ENCODE peak calls at places on chromosomes 16 and 17, in seven cellular contexts. X is SK-N-SH, M is endothelial cell of umbilical vein, W is HepG2, I is HCT116, B is K562, K is H1. V is an unnamed sample.

GRCh38 chr17:45813051-45813731 is 29.1 kb downstream of the CRHR1 start:
- DNase-seq in X (peak), K (peak), I (no peak), W (no peak), M (no peak), B (peak), V (peak)

GRCh38 chr17:56678249-56679144 is 85.0 kb downstream of the NOG start:
- DNase-seq in B (no peak), K (peak), X (peak), M (no peak), W (no peak), I (no peak), V (peak)

GRCh38 chr17:64129515-64129764 is 504 bp downstream of the ERN1 start:
- DNase-seq in W (no peak), I (no peak), B (no peak), K (no peak), M (no peak), X (no peak), V (peak)

GRCh38 chr17:45578516-45579455 is 88.3 kb upstream of the PLEKHM1 start:
- DNase-seq in I (no peak), M (no peak), W (no peak), X (no peak), B (peak), K (no peak), V (peak)

GRCh38 chr16:75188832-75189477 is 18.0 kb downstream of the CTRB2 start:
- DNase-seq in X (no peak), W (no peak), M (no peak), K (no peak), B (no peak), I (no peak), V (no peak)

GRCh38 chr17:27630607-27631408 is at the start of gene LGALS9:
- DNase-seq in B (no peak), X (no peak), M (peak), I (no peak), W (no peak), K (no peak), V (no peak)

GRCh38 chr17:30236807-30237206 is 1.3 kb upstream of the SLC6A4 start:
- DNase-seq in I (peak), M (peak), W (peak), K (peak), B (no peak), X (peak), V (peak)

GRCh38 chr17:61837175-61838051 is 25.9 kb downstream of the BRIP1 start:
- DNase-seq in X (peak), I (peak), B (peak), K (no peak), M (peak), W (peak), V (peak)

GRCh38 chr17:19244357-19244756 is 7.2 kb downstream of the EPN2 start:
- DNase-seq in B (no peak), K (no peak), X (no peak), M (no peak), W (no peak), I (no peak), V (no peak)

GRCh38 chr16:88385831-88386815 is 3.4 kb downstream of the ZNF469 start:
- DNase-seq in I (no peak), K (no peak), M (no peak), X (no peak), B (no peak), W (no peak), V (no peak)

GRCh38 chr17:17264430-17264829 is 16.6 kb downstream of the COPS3 start:
- DNase-seq in I (no peak), M (no peak), W (no peak), X (no peak), K (no peak), B (no peak), V (peak)

GRCh38 chr16:28260193-28260592 is 32.1 kb upstream of the SBK1 start:
- DNase-seq in M (no peak), K (no peak), I (no peak), B (no peak), W (no peak), X (no peak), V (no peak)

GRCh38 chr17:7444682-7445010 is 215 bp upstream of the CHRNB1 start:
- DNase-seq in X (no peak), M (no peak), I (no peak), W (no peak), B (no peak), K (no peak), V (no peak)

GRCh38 chr16:70696952-70697600 is 11.2 kb upstream of the MTSS2 start:
- DNase-seq in X (no peak), K (no peak), I (no peak), W (no peak), M (no peak), B (no peak), V (no peak)

GRCh38 chr16:525520-526180 is 1.9 kb upstream of the CAPN15 start:
- DNase-seq in K (no peak), M (peak), I (peak), B (no peak), W (no peak), X (no peak), V (no peak)

GRCh38 chr17:75476274-75476673 is 19.8 kb downstream of the TMEM94 start:
- DNase-seq in W (no peak), M (peak), K (no peak), B (no peak), I (no peak), X (no peak), V (no peak)

GRCh38 chr16:55597928-55598327 is 31.4 kb downstream of the CAPNS2 start:
- DNase-seq in W (no peak), M (no peak), I (no peak), K (no peak), X (no peak), B (no peak), V (no peak)

GRCh38 chr16:80751167-80751566 is 53.2 kb downstream of the CDYL2 start:
- DNase-seq in M (peak), X (no peak), K (no peak), W (no peak), I (no peak), B (no peak), V (peak)

GRCh38 chr17:44775838-44776621 is 17.2 kb downstream of the ADAM11 start:
- DNase-seq in W (peak), B (no peak), K (no peak), X (peak), M (no peak), I (no peak), V (no peak)

GRCh38 chr17:46064460-46064859 is 65.4 kb downstream of the STH start:
- DNase-seq in X (no peak), M (no peak), B (no peak), W (no peak), I (no peak), K (no peak), V (no peak)

GRCh38 chr16:75810998-75811634 is 84.8 kb upstream of the CPHXL start:
- DNase-seq in W (no peak), K (no peak), X (no peak), I (no peak), B (no peak), M (no peak), V (peak)

GRCh38 chr17:32102697-32103096 is 39.6 kb upstream of the RHOT1 start:
- DNase-seq in M (no peak), W (no peak), I (no peak), X (no peak), B (no peak), K (peak), V (no peak)

GRCh38 chr16:65769055-65769465 is 597.4 kb upstream of the CDH5 start:
- DNase-seq in B (peak), I (no peak), M (peak), K (no peak), X (no peak), W (no peak), V (no peak)

GRCh38 chr16:78988361-78988992 is 612.1 kb downstream of the MAF start:
- DNase-seq in W (no peak), X (no peak), B (peak), I (no peak), K (no peak), M (no peak), V (peak)

GRCh38 chr17:12097326-12097725 is 76.6 kb downstream of the MAP2K4 start:
- DNase-seq in X (no peak), K (no peak), B (no peak), M (peak), I (no peak), W (no peak), V (no peak)

GRCh38 chr16:85853641-85854545 is 45.1 kb upstream of the IRF8 start:
- DNase-seq in X (no peak), I (no peak), B (no peak), K (no peak), M (no peak), W (no peak), V (no peak)

GRCh38 chr16:11447272-11447671 is 102.0 kb downstream of the RMI2 start:
- DNase-seq in K (no peak), M (no peak), B (no peak), W (no peak), X (no peak), I (no peak), V (no peak)

GRCh38 chr16:67481561-67482259 is 753 bp upstream of the ATP6V0D1 start:
- DNase-seq in W (peak), K (no peak), X (peak), B (no peak), I (no peak), M (peak), V (peak)

GRCh38 chr17:3792481-3792880 is 8.5 kb downstream of the ITGAE start:
- DNase-seq in K (no peak), I (no peak), M (no peak), W (no peak), X (no peak), B (no peak), V (no peak)

GRCh38 chr17:39573447-39574298 is 34.0 kb downstream of the NEUROD2 start:
- DNase-seq in W (peak), B (peak), X (peak), M (peak), K (peak), I (peak), V (peak)

GRCh38 chr17:52885882-52886281 is 727.4 kb upstream of the CA10 start:
- DNase-seq in M (no peak), X (peak), I (no peak), W (no peak), K (no peak), B (no peak), V (no peak)

GRCh38 chr17:60391419-60392041 is 403 bp downstream of the USP32 start:
- DNase-seq in K (no peak), M (no peak), W (no peak), X (no peak), I (no peak), B (no peak), V (peak)

GRCh38 chr16:30063893-30064745 is 1.4 kb upstream of the ALDOA start:
- DNase-seq in W (peak), K (peak), B (peak), M (peak), I (no peak), X (peak), V (peak)

GRCh38 chr17:69761767-69762321 is 313.2 kb upstream of the KCNJ16 start:
- DNase-seq in I (no peak), W (peak), M (peak), K (no peak), B (no peak), X (no peak), V (peak)

GRCh38 chr17:29607557-29608195 is 14.7 kb downstream of the ANKRD13B start:
- DNase-seq in W (no peak), X (peak), I (no peak), K (no peak), M (no peak), B (no peak), V (no peak)

GRCh38 chr17:73323622-73324455 is 12.0 kb upstream of the CDC42EP4 start:
- DNase-seq in X (peak), B (no peak), M (no peak), W (no peak), I (no peak), K (no peak), V (no peak)

GRCh38 chr16:80710918-80711317 is 93.5 kb downstream of the CDYL2 start:
- DNase-seq in B (no peak), X (no peak), M (no peak), K (no peak), W (no peak), I (no peak), V (no peak)

GRCh38 chr16:64094992-64095579 is 1026.8 kb downstream of the CDH11 start:
- DNase-seq in X (no peak), I (no peak), M (no peak), K (no peak), B (no peak), W (no peak), V (no peak)

GRCh38 chr16:7482028-7482427 is 149.4 kb downstream of the RBFOX1 start:
- DNase-seq in B (no peak), I (no peak), X (no peak), W (no peak), M (no peak), K (no peak), V (no peak)

GRCh38 chr17:78272181-78272913 is 40.9 kb downstream of the TMEM235 start:
- DNase-seq in B (peak), I (no peak), X (peak), K (no peak), W (no peak), M (no peak), V (peak)

GRCh38 chr17:78271419-78272160 is 40.2 kb downstream of the TMEM235 start:
- DNase-seq in X (no peak), B (peak), I (no peak), K (no peak), M (no peak), W (no peak), V (no peak)

GRCh38 chr17:78273813-78274212 is 42.4 kb downstream of the TMEM235 start:
- DNase-seq in M (no peak), B (no peak), I (no peak), W (no peak), X (no peak), K (no peak), V (no peak)

GRCh38 chr17:78275355-78275754 is 43.9 kb downstream of the TMEM235 start:
- DNase-seq in W (no peak), I (no peak), K (no peak), M (no peak), X (no peak), B (no peak), V (no peak)

GRCh38 chr17:78272914-78273258 is 41.5 kb downstream of the TMEM235 start:
- DNase-seq in I (no peak), B (no peak), K (no peak), W (no peak), X (no peak), M (no peak), V (no peak)
- H2AFZ ChIP-seq in I (peak), B (peak), K (peak), W (no peak), X (no peak), M (no peak), V (peak)

DNA sequence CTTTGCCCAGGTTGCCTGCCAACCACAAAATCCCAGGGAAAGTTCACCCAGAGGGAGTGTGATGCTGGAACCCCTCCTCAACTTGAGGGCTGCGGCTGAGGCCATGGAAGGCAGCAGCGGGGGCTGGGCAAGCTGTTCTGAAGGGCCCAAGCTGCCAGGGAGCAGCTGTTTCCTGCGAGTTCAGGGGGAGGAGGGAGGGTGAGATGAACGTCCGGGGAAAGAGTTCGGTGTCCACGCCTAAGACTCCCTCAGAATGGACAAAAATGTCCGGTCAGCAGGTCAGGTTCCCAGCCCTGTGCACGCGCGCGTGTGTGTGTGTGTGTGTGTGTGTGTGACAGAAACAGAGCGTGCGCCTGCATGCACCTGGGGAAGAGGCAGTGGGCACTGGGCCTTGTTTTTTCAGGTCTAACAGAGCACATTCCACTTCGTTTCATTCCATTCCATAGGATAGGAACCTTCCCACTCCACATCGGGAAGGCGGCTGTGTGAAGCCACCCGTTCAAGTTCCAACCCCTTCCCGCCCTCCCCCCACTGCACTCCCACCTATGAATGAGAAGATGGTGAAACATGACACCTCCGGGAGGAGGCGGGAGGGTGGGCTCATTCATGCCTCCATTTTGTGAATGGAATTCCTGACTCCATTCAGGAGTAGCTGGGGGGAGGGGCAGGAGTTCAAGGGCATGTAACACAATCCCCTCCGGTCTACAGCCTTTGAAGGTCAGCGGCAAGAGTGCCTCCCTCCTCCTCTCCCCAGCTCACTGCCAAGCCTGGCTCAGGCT is 15.6 kb downstream of the ETV4 start:
- DNase-seq in K (peak), X (no peak), I (peak), M (peak), W (peak), B (peak), V (peak)
- TF ChIP-seq POLR2AphosphoS5 in K (peak), X (no peak), I (no peak), M (peak), W (peak), B (peak), V (peak)

GRCh38 chr16:22665048-22665797 is 148.7 kb upstream of the HS3ST2 start:
- DNase-seq in W (no peak), X (no peak), I (no peak), M (no peak), K (peak), B (no peak), V (no peak)

GRCh38 chr16:22664561-22664997 is 149.4 kb upstream of the HS3ST2 start:
- DNase-seq in W (no peak), K (peak), X (no peak), B (no peak), I (no peak), M (no peak), V (no peak)

GRCh38 chr16:22664132-22664531 is 149.8 kb upstream of the HS3ST2 start:
- DNase-seq in B (no peak), M (no peak), X (no peak), K (no peak), W (no peak), I (no peak), V (no peak)

GRCh38 chr16:22665803-22666202 is 148.2 kb upstream of the HS3ST2 start:
- DNase-seq in B (no peak), K (peak), X (no peak), W (no peak), M (no peak), I (no peak), V (peak)

DNA sequence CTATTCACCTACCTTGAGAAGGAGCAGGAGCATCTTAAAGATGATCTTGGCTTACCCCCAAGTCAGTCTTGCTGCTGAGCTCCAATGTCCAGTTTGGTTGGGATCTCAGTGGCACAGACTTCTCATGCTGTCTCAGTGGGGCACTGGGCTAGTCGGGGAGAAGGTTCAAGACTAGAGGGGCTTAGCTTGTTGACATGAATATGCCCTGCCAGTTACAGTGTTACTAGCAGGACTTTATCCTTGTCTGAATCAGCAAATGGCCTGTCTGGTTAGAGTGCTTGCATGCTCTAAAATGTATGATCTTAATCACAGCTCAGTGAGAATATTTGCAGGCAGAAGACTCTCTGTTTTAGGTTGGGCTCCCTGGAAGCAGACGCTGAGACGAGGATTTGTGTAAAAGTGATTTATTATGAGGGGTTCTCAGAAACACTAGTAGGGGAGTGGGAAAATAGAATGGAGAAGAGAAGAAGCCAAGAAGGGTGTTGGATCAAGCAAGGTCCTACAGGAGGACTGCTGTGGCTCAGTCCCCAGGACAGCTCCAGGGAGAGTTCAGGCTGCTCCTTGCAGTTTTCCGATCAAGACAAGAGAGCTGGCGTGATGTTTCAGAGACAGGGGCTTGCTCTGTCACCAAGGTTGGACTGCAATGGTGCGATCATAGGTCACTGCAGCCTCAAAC is 150.4 kb upstream of the HS3ST2 start:
- DNase-seq in I (no peak), B (no peak), M (no peak), W (no peak), K (no peak), X (peak), V (no peak)
- H2AFZ ChIP-seq in I (no peak), B (no peak), M (no peak), W (no peak), K (no peak), X (no peak), V (peak)

GRCh38 chr16:57244767-57245471 is at the start of gene ARL2BP:
- DNase-seq in X (peak), W (peak), K (peak), M (peak), I (peak), B (peak), V (peak)
- TF ChIP-seq POLR2AphosphoS5 in X (peak), W (peak), K (peak), M (peak), I (peak), B (peak), V (peak)